ENCODE peak calls at places on chromosomes 1 and 21, in five cellular contexts. One of them, this sample, is unnamed.

GRCh38 chr1:3032970-3033794 is 11.9 kb downstream of the ACTRT2 start:
- DNase-seq in MM.1S: no peak
- DNase-seq in mammary epithelial cell: no peak
- DNase-seq in A549: no peak
- DNase-seq in gastrocnemius medialis: no peak
- DNase-seq in this sample: no peak

GRCh38 chr1:26998319-26999300 is 5.1 kb downstream of the TRNP1 start:
- DNase-seq in MM.1S: no peak
- DNase-seq in mammary epithelial cell: peak; percentile 90
- DNase-seq in A549: peak; percentile 67
- DNase-seq in gastrocnemius medialis: no peak
- DNase-seq in this sample: no peak

GRCh38 chr21:30577766-30578165 is 12.4 kb downstream of the KRTAP22-2 start:
- DNase-seq in MM.1S: no peak
- DNase-seq in mammary epithelial cell: peak; percentile 23
- DNase-seq in A549: no peak
- DNase-seq in gastrocnemius medialis: no peak
- DNase-seq in this sample: no peak

GRCh38 chr1:14738235-14738634 is 139.8 kb downstream of the KAZN start:
- DNase-seq in MM.1S: no peak
- DNase-seq in mammary epithelial cell: no peak
- DNase-seq in A549: no peak
- DNase-seq in gastrocnemius medialis: no peak
- DNase-seq in this sample: no peak

GRCh38 chr21:33116669-33117267 is 46.8 kb downstream of the OLIG1 start:
- DNase-seq in MM.1S: no peak
- DNase-seq in mammary epithelial cell: no peak
- DNase-seq in A549: no peak
- DNase-seq in gastrocnemius medialis: no peak
- DNase-seq in this sample: no peak

GRCh38 chr1:89945852-89946476 is 48.9 kb upstream of the ZNF326 start:
- DNase-seq in MM.1S: no peak
- DNase-seq in mammary epithelial cell: peak; percentile 80
- DNase-seq in A549: no peak
- DNase-seq in gastrocnemius medialis: no peak
- DNase-seq in this sample: no peak

GRCh38 chr1:67314696-67315095 is 7.0 kb downstream of the IL12RB2 start:
- DNase-seq in MM.1S: no peak
- DNase-seq in mammary epithelial cell: no peak
- DNase-seq in A549: no peak
- DNase-seq in gastrocnemius medialis: no peak
- DNase-seq in this sample: no peak

GRCh38 chr1:145994391-145995120 is 1.8 kb downstream of the TXNIP start:
- DNase-seq in MM.1S: peak; percentile 14
- DNase-seq in mammary epithelial cell: no peak
- DNase-seq in A549: no peak
- DNase-seq in gastrocnemius medialis: no peak
- DNase-seq in this sample: no peak

GRCh38 chr1:29455781-29456180 is 219.5 kb downstream of the PTPRU start:
- DNase-seq in MM.1S: no peak
- DNase-seq in mammary epithelial cell: no peak
- DNase-seq in A549: no peak
- DNase-seq in gastrocnemius medialis: no peak
- DNase-seq in this sample: no peak

DNA sequence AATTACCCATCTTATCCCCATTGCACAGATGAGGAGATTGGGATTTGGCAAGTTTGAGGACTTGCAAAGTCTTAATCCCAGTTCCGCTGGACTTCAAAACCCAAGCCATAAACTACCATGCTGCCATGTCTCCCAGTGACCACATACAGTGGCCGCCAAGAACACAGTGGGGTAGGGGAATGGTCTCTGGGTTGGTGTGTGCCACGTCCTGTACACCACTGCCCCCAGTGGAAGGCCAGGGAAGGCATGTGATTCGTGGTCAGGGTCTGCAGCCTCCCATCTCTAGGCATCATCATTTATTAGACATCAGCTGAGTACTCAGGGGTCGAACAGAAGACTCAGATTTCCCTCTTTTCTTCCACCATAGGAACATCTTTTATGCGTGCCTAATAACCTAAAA is 76.0 kb downstream of the MAN1C1 start:
- DNase-seq in MM.1S: no peak
- DNase-seq in mammary epithelial cell: no peak
- DNase-seq in A549: peak; percentile 19
- DNase-seq in gastrocnemius medialis: no peak
- DNase-seq in this sample: no peak
- TF ChIP-seq CTCF in MM.1S: peak; percentile 55
- TF ChIP-seq CTCF in mammary epithelial cell: peak; percentile 40
- TF ChIP-seq CTCF in A549: peak; percentile 30
- TF ChIP-seq CTCF in gastrocnemius medialis: peak; percentile 13
- TF ChIP-seq CTCF in this sample: no peak

DNA sequence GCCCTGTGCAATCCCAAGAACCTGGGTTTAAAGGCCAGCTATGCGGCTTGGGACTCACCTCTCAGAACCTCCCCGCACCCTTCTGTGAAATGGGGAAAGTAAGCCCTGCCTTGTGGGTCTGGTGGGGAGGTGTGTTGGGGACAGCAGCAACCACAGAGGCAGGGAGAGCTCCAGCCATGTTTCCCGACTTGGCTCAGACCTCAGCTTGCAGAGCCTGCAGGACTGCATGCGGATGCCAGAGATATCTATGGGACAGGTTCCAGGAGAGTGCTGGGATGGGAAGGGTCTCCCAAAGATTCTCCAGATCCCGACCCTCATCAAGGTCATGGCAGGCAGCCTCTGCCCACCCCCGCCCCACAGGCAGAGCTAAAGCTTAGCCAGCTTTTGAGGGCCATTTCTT is 20.2 kb downstream of the PADI1 start:
- DNase-seq in MM.1S: no peak
- DNase-seq in mammary epithelial cell: no peak
- DNase-seq in A549: no peak
- DNase-seq in gastrocnemius medialis: no peak
- DNase-seq in this sample: no peak
- H3K27ac ChIP-seq in MM.1S: no peak overlapping the region
- H3K27ac ChIP-seq in mammary epithelial cell: no peak overlapping the region
- H3K27ac ChIP-seq in A549: peak overlapping the region; percentile 100
- H3K27ac ChIP-seq in gastrocnemius medialis: no peak overlapping the region
- H3K27ac ChIP-seq in this sample: no peak overlapping the region

GRCh38 chr1:63466759-63467158 is 56.3 kb downstream of the ITGB3BP start:
- DNase-seq in MM.1S: no peak
- DNase-seq in mammary epithelial cell: no peak
- DNase-seq in A549: peak; percentile 9
- DNase-seq in gastrocnemius medialis: no peak
- DNase-seq in this sample: no peak
- TF ChIP-seq CTCF in MM.1S: no peak
- TF ChIP-seq CTCF in mammary epithelial cell: peak; percentile 35
- TF ChIP-seq CTCF in A549: no peak
- TF ChIP-seq CTCF in gastrocnemius medialis: no peak
- TF ChIP-seq CTCF in this sample: no peak

GRCh38 chr1:154908937-154909336 is 27.6 kb downstream of the PMVK start:
- DNase-seq in MM.1S: no peak
- DNase-seq in mammary epithelial cell: no peak
- DNase-seq in A549: no peak
- DNase-seq in gastrocnemius medialis: no peak
- DNase-seq in this sample: no peak

GRCh38 chr1:154902920-154903566 is 33.0 kb upstream of the KCNN3 start:
- DNase-seq in MM.1S: no peak
- DNase-seq in mammary epithelial cell: no peak
- DNase-seq in A549: no peak
- DNase-seq in gastrocnemius medialis: no peak
- DNase-seq in this sample: no peak

GRCh38 chr1:154910851-154911250 is 25.7 kb downstream of the PMVK start:
- DNase-seq in MM.1S: no peak
- DNase-seq in mammary epithelial cell: peak; percentile 26
- DNase-seq in A549: no peak
- DNase-seq in gastrocnemius medialis: no peak
- DNase-seq in this sample: no peak

GRCh38 chr1:154911691-154912550 is 24.6 kb downstream of the PMVK start:
- DNase-seq in MM.1S: no peak
- DNase-seq in mammary epithelial cell: no peak
- DNase-seq in A549: no peak
- DNase-seq in gastrocnemius medialis: no peak
- DNase-seq in this sample: no peak

DNA sequence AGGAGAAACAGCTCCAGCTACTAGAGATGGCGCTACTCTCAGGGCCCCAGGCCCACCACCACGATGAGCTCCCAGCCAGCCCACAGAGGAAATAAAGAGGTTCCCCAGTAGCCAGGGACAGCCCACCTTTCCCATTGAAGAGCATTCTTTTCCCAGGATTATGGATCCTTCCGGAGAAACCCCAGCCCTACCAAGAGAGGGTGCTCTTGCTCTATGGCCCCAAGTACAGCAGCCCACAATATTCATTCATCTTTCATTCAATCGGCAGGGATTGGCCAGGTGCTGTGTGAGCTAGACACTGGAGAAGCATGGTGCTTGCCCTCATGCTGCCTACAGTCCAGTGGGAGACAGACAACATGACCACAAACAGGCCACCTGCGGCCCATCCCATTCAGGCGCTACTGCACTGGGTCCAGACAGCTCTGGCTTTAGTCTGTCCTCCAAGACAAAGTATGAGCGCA is 29.9 kb downstream of the PMVK start:
- DNase-seq in MM.1S: no peak
- DNase-seq in mammary epithelial cell: peak; percentile 23
- DNase-seq in A549: peak; percentile 44
- DNase-seq in gastrocnemius medialis: no peak
- DNase-seq in this sample: no peak
- H3K27ac ChIP-seq in MM.1S: no peak overlapping the region
- H3K27ac ChIP-seq in mammary epithelial cell: no peak overlapping the region
- H3K27ac ChIP-seq in A549: no peak overlapping the region
- H3K27ac ChIP-seq in gastrocnemius medialis: no peak overlapping the region
- H3K27ac ChIP-seq in this sample: no peak overlapping the region

DNA sequence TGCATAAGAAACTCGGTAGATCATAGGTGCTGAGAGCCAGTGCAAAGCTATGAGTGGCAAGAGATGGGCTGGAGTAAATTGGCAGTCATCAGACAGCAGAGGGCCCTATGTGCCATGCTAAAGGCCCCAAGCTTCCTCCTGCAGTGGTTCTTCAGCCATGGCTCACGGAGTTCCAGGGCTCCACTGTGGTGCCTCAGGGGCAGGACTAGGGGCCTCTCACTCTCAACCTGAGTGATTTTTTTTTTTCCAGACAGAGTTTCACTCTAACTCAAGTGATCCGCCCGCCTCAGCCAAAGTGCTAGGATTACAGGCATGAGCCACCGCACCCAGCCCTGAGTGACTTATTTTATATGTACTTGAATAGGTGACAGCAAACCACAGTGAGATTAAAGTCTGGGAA is 10.4 kb upstream of the GJA8 start:
- DNase-seq in MM.1S: no peak
- DNase-seq in mammary epithelial cell: no peak
- DNase-seq in A549: peak; percentile 34
- DNase-seq in gastrocnemius medialis: no peak
- DNase-seq in this sample: no peak
- TF ChIP-seq CTCF in MM.1S: no peak
- TF ChIP-seq CTCF in mammary epithelial cell: peak; percentile 28
- TF ChIP-seq CTCF in A549: no peak
- TF ChIP-seq CTCF in gastrocnemius medialis: no peak
- TF ChIP-seq CTCF in this sample: no peak

GRCh38 chr1:226429868-226430715 is 22.2 kb upstream of the PARP1 start:
- DNase-seq in MM.1S: no peak
- DNase-seq in mammary epithelial cell: no peak
- DNase-seq in A549: no peak
- DNase-seq in gastrocnemius medialis: no peak
- DNase-seq in this sample: no peak

GRCh38 chr1:226425431-226426031 is 17.6 kb upstream of the PARP1 start:
- DNase-seq in MM.1S: no peak
- DNase-seq in mammary epithelial cell: no peak
- DNase-seq in A549: no peak
- DNase-seq in gastrocnemius medialis: no peak
- DNase-seq in this sample: no peak

GRCh38 chr1:226429051-226429461 is 21.2 kb upstream of the PARP1 start:
- DNase-seq in MM.1S: no peak
- DNase-seq in mammary epithelial cell: no peak
- DNase-seq in A549: no peak
- DNase-seq in gastrocnemius medialis: no peak
- DNase-seq in this sample: no peak

GRCh38 chr1:226427131-226427530 is 19.2 kb upstream of the PARP1 start:
- DNase-seq in MM.1S: no peak
- DNase-seq in mammary epithelial cell: no peak
- DNase-seq in A549: no peak
- DNase-seq in gastrocnemius medialis: no peak
- DNase-seq in this sample: no peak

GRCh38 chr1:226428348-226429050 is 20.6 kb upstream of the PARP1 start:
- DNase-seq in MM.1S: no peak
- DNase-seq in mammary epithelial cell: no peak
- DNase-seq in A549: no peak
- DNase-seq in gastrocnemius medialis: no peak
- DNase-seq in this sample: no peak
- H3K27ac ChIP-seq in MM.1S: no peak overlapping the region
- H3K27ac ChIP-seq in mammary epithelial cell: no peak overlapping the region
- H3K27ac ChIP-seq in A549: no peak overlapping the region
- H3K27ac ChIP-seq in gastrocnemius medialis: no peak overlapping the region
- H3K27ac ChIP-seq in this sample: no peak overlapping the region